ENCODE peak calls at places on chromosomes 12 and 14, in four cellular contexts. D, Q, V and P are unnamed samples.

GRCh38 chr12:68178774-68179439 is 19.4 kb upstream of the IFNG start:
- DNase-seq in V (no peak), Q (no peak), D (no peak), P (peak; percentile 12)

GRCh38 chr12:5371636-5372035 is 60.3 kb upstream of the NTF3 start:
- DNase-seq in D (no peak), Q (no peak), V (no peak), P (no peak)

GRCh38 chr14:30521899-30522736 is 36.8 kb upstream of the G2E3 start:
- DNase-seq in Q (peak; percentile 56), D (peak; percentile 88), V (peak; percentile 49), P (peak; percentile 74)

GRCh38 chr12:102406033-102406584 is 74.3 kb downstream of the IGF1 start:
- DNase-seq in Q (no peak), D (no peak), V (no peak), P (peak; percentile 84)

GRCh38 chr12:115659422-115659821 is 618.1 kb downstream of the MED13L start:
- DNase-seq in D (no peak), V (no peak), Q (no peak), P (no peak)

GRCh38 chr14:91892918-91893527 is 25.7 kb upstream of the TC2N start:
- DNase-seq in D (peak; percentile 87), Q (peak; percentile 36), V (peak; percentile 11), P (peak; percentile 51)

GRCh38 chr14:65206448-65207096 is 104.3 kb upstream of the MAX start:
- DNase-seq in D (peak; percentile 97), V (peak; percentile 92), Q (no peak), P (peak; percentile 21)

GRCh38 chr14:99441918-99442317 is 38.7 kb downstream of the SETD3 start:
- DNase-seq in D (no peak), V (no peak), Q (no peak), P (no peak)

GRCh38 chr12:128818065-128819022 is 5.4 kb downstream of the SLC15A4 start:
- DNase-seq in Q (no peak), V (peak; percentile 30), D (peak; percentile 52), P (no peak)

GRCh38 chr12:70691018-70691672 is 53.9 kb upstream of the PTPRB start:
- DNase-seq in V (no peak), D (no peak), Q (no peak), P (no peak)

GRCh38 chr12:47214001-47214619 is 134.4 kb upstream of the AMIGO2 start:
- DNase-seq in V (no peak), D (peak; percentile 51), Q (no peak), P (no peak)

GRCh38 chr12:69555461-69555860 is 29.8 kb upstream of the CCT2 start:
- DNase-seq in Q (no peak), D (no peak), V (no peak), P (no peak)

GRCh38 chr14:101369194-101369915 is 191.9 kb upstream of the DIO3 start:
- DNase-seq in Q (no peak), V (no peak), D (no peak), P (no peak)

GRCh38 chr14:61678966-61679365 is 16.3 kb upstream of the HIF1A start:
- DNase-seq in Q (no peak), V (no peak), D (no peak), P (no peak)

GRCh38 chr12:2256453-2256852 is 203.7 kb downstream of the CACNA1C start:
- DNase-seq in V (no peak), Q (no peak), D (no peak), P (no peak)

GRCh38 chr14:54189358-54190354 is 207.2 kb upstream of the CDKN3 start:
- DNase-seq in D (no peak), V (no peak), Q (no peak), P (peak; percentile 47)